ENCODE peak calls at places on chromosomes 4 and X, in nine cellular contexts. V is PC-3; P is fibroblast of mammary gland; C is GM12865; T is H9; G is astrocyte of the spinal cord; S is CD4-positive, alpha-beta T cell; Q is fibroblast of lung; E is esophagus muscularis mucosa. L is an unnamed sample.

GRCh38 chrX:115679460-115679859 is 118.5 kb downstream of the PLS3 start:
- DNase-seq in V (peak), P (peak), C (peak), T (no peak), G (peak), S (no peak), Q (peak), E (no peak), L (no peak)

GRCh38 chrX:330726-331144 is 12.1 kb upstream of the GTPBP6 start:
- DNase-seq in V (no peak), P (no peak), C (no peak), T (no peak), G (no peak), S (no peak), Q (no peak), E (no peak), L (no peak)

GRCh38 chr4:123653211-123653610 is 256.6 kb downstream of the SPRY1 start:
- DNase-seq in V (no peak), P (no peak), C (no peak), T (no peak), G (no peak), S (no peak), Q (no peak), E (no peak), L (no peak)

GRCh38 chr4:123495530-123495929 is 98.9 kb downstream of the SPRY1 start:
- DNase-seq in V (peak), P (peak), C (no peak), T (no peak), G (no peak), S (no peak), Q (no peak), E (no peak), L (no peak)

GRCh38 chr4:38231626-38232025 is 271.4 kb downstream of the PTTG2 start:
- DNase-seq in V (no peak), P (no peak), C (no peak), T (no peak), G (no peak), S (no peak), Q (no peak), E (no peak), L (no peak)

GRCh38 chr4:20682853-20683252 is 17.4 kb upstream of the PACRGL start:
- DNase-seq in V (no peak), P (no peak), C (no peak), T (no peak), G (no peak), S (no peak), Q (no peak), E (peak), L (no peak)

GRCh38 chrX:21946925-21947641 is 6.6 kb downstream of the SMS start:
- DNase-seq in V (peak), P (peak), C (no peak), T (peak), G (peak), S (no peak), Q (no peak), E (no peak), L (peak)

GRCh38 chr4:30716158-30716557 is 4.0 kb upstream of the PCDH7 start:
- DNase-seq in V (peak), P (peak), C (no peak), T (no peak), G (peak), S (no peak), Q (peak), E (no peak), L (no peak)

GRCh38 chr4:17066241-17066640 is 167.8 kb upstream of the LDB2 start:
- DNase-seq in V (no peak), P (peak), C (no peak), T (no peak), G (peak), S (no peak), Q (no peak), E (no peak), L (no peak)

GRCh38 chr4:8136972-8137710 is 21.5 kb downstream of the ABLIM2 start:
- DNase-seq in V (no peak), P (no peak), C (no peak), T (no peak), G (no peak), S (no peak), Q (no peak), E (no peak), L (no peak)

GRCh38 chr4:39096847-39097246 is 34.8 kb downstream of the KLHL5 start:
- DNase-seq in V (no peak), P (no peak), C (no peak), T (no peak), G (no peak), S (no peak), Q (no peak), E (no peak), L (no peak)

GRCh38 chr4:15444276-15444675 is 16.4 kb downstream of the C1QTNF7 start:
- DNase-seq in V (no peak), P (no peak), C (no peak), T (no peak), G (no peak), S (no peak), Q (no peak), E (peak), L (no peak)

GRCh38 chr4:131085009-131085408 is 1989.1 kb downstream of the C4orf33 start:
- DNase-seq in V (no peak), P (no peak), C (no peak), T (no peak), G (no peak), S (no peak), Q (no peak), E (no peak), L (no peak)

GRCh38 chr4:3447431-3448395 is 5.9 kb downstream of the HGFAC start:
- DNase-seq in V (no peak), P (no peak), C (no peak), T (no peak), G (no peak), S (no peak), Q (no peak), E (no peak), L (no peak)

GRCh38 chrX:110853610-110854009 is 58.0 kb upstream of the CHRDL1 start:
- DNase-seq in V (peak), P (peak), C (peak), T (peak), G (peak), S (no peak), Q (peak), E (no peak), L (no peak)

GRCh38 chrX:12910424-12910823 is 4.0 kb downstream of the TLR8 start:
- DNase-seq in V (no peak), P (no peak), C (no peak), T (no peak), G (no peak), S (no peak), Q (no peak), E (no peak), L (no peak)

GRCh38 chr4:8341691-8342090 is 72.1 kb downstream of the HTRA3 start:
- DNase-seq in V (no peak), P (no peak), C (no peak), T (no peak), G (no peak), S (no peak), Q (no peak), E (no peak), L (no peak)

GRCh38 chrX:129779747-129780146 is at the start of gene SASH3:
- DNase-seq in V (no peak), P (no peak), C (peak), T (no peak), G (no peak), S (peak), Q (no peak), E (no peak), L (no peak)

GRCh38 chr4:61517144-61517543 is 317.0 kb downstream of the ADGRL3 start:
- DNase-seq in V (no peak), P (no peak), C (no peak), T (peak), G (no peak), S (no peak), Q (no peak), E (no peak), L (no peak)

GRCh38 chr4:8332038-8332857 is 62.7 kb downstream of the HTRA3 start:
- DNase-seq in V (no peak), P (no peak), C (no peak), T (no peak), G (no peak), S (no peak), Q (no peak), E (no peak), L (no peak)

GRCh38 chrX:150767045-150767395 is 73.8 kb downstream of the MTMR1 start:
- DNase-seq in V (no peak), P (peak), C (no peak), T (no peak), G (no peak), S (no peak), Q (no peak), E (no peak), L (no peak)

GRCh38 chr4:107314156-107314555 is 278.0 kb upstream of the DKK2 start:
- DNase-seq in V (peak), P (no peak), C (no peak), T (no peak), G (no peak), S (no peak), Q (no peak), E (no peak), L (no peak)

GRCh38 chr4:101346312-101346561 is 1.1 kb downstream of the PPP3CA start:
- DNase-seq in V (no peak), P (no peak), C (no peak), T (no peak), G (no peak), S (peak), Q (no peak), E (no peak), L (no peak)

GRCh38 chr4:67403342-67403741 is 142.0 kb downstream of the CENPC start:
- DNase-seq in V (no peak), P (no peak), C (no peak), T (no peak), G (no peak), S (no peak), Q (no peak), E (no peak), L (no peak)

GRCh38 chrX:69076084-69076483 is 89.2 kb downstream of the PJA1 start:
- DNase-seq in V (no peak), P (no peak), C (no peak), T (no peak), G (no peak), S (no peak), Q (no peak), E (no peak), L (no peak)

GRCh38 chr4:180314972-180315371 is 1928.2 kb upstream of the TENM3 start:
- DNase-seq in V (no peak), P (no peak), C (peak), T (no peak), G (no peak), S (no peak), Q (no peak), E (no peak), L (no peak)

GRCh38 chrX:72308566-72309296 is 3.0 kb upstream of the CITED1 start:
- DNase-seq in V (peak), P (peak), C (no peak), T (peak), G (peak), S (no peak), Q (peak), E (no peak), L (no peak)

GRCh38 chr4:38144029-38144428 is 183.8 kb downstream of the PTTG2 start:
- DNase-seq in V (no peak), P (no peak), C (no peak), T (no peak), G (no peak), S (no peak), Q (no peak), E (no peak), L (no peak)

GRCh38 chr4:96729641-96730040 is 889.7 kb downstream of the PDHA2 start:
- DNase-seq in V (no peak), P (no peak), C (no peak), T (no peak), G (peak), S (no peak), Q (no peak), E (no peak), L (peak)

GRCh38 chr4:186131935-186132334 is 27.4 kb downstream of the FAM149A start:
- DNase-seq in V (no peak), P (no peak), C (no peak), T (no peak), G (no peak), S (no peak), Q (no peak), E (no peak), L (no peak)

GRCh38 chr4:152427971-152428370 is 107.9 kb downstream of the FBXW7 start:
- DNase-seq in V (no peak), P (peak), C (no peak), T (no peak), G (no peak), S (no peak), Q (no peak), E (no peak), L (no peak)

GRCh38 chr4:162959056-162959455 is 207.6 kb downstream of the NAF1 start:
- DNase-seq in V (peak), P (no peak), C (peak), T (peak), G (no peak), S (no peak), Q (no peak), E (no peak), L (no peak)

GRCh38 chrX:132652871-132653270 is 164.0 kb upstream of the MBNL3 start:
- DNase-seq in V (no peak), P (no peak), C (no peak), T (no peak), G (no peak), S (no peak), Q (no peak), E (no peak), L (peak)

GRCh38 chrX:3346436-3347329 is at the start of gene MXRA5:
- DNase-seq in V (no peak), P (peak), C (no peak), T (peak), G (peak), S (no peak), Q (peak), E (no peak), L (peak)

GRCh38 chr4:2333356-2333841 is 71.5 kb upstream of the MXD4 start:
- DNase-seq in V (no peak), P (no peak), C (peak), T (no peak), G (no peak), S (no peak), Q (no peak), E (peak), L (no peak)

GRCh38 chr4:130849985-130850632 is 1754.2 kb downstream of the C4orf33 start:
- DNase-seq in V (no peak), P (peak), C (no peak), T (no peak), G (peak), S (no peak), Q (peak), E (no peak), L (peak)

GRCh38 chr4:89583106-89583505 is 253.9 kb downstream of the SNCA start:
- DNase-seq in V (no peak), P (no peak), C (no peak), T (no peak), G (no peak), S (no peak), Q (no peak), E (no peak), L (no peak)

GRCh38 chrX:70087857-70088256 is 25.6 kb downstream of the OTUD6A start:
- DNase-seq in V (peak), P (peak), C (no peak), T (no peak), G (no peak), S (no peak), Q (peak), E (no peak), L (no peak)

DNA sequence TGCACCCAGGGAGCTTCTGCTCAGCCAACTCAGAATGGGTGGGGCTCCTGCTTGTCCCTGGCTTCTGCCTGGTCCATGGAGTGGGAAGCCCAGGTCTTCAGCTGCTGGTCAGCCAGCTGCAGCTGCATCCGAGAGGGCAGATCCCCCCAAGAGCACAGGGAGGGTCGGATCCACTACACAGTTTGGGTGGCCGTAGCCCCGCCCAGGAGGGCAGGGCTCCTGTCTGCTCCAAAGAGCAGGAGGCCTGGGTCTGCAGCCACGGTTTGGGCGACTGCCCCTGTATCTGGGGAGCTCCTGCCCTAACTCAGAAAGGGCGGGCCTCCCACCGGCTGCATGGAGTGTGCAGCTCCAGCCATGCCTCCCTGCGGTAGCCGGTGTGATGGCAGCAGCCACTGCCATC is 169.1 kb downstream of the TEX13A start:
- DNase-seq in V (no peak), P (no peak), C (no peak), T (peak), G (no peak), S (no peak), Q (no peak), E (no peak), L (no peak)
- TF ChIP-seq CTCF in V (no peak), P (no peak), C (no peak), T (no peak), G (no peak), S (no peak), Q (no peak), E (no peak), L (no peak)

GRCh38 chrX:118847676-118848075 is 24.1 kb downstream of the ZCCHC12 start:
- DNase-seq in V (peak), P (peak), C (peak), T (no peak), G (peak), S (no peak), Q (peak), E (no peak), L (no peak)
- TF ChIP-seq CTCF in V (peak), P (peak), C (peak), T (peak), G (peak), S (peak), Q (peak), E (peak), L (peak)

GRCh38 chr4:74320559-74321118 is 12.4 kb downstream of the EPGN start:
- DNase-seq in V (peak), P (peak), C (peak), T (peak), G (peak), S (no peak), Q (peak), E (no peak), L (peak)
- TF ChIP-seq CTCF in V (peak), P (peak), C (peak), T (peak), G (peak), S (no peak), Q (peak), E (peak), L (peak)

GRCh38 chr4:6673660-6674499 is 19.8 kb upstream of the S100P start:
- DNase-seq in V (peak), P (peak), C (peak), T (peak), G (peak), S (peak), Q (peak), E (peak), L (peak)
- TF ChIP-seq CTCF in V (no peak), P (no peak), C (no peak), T (no peak), G (no peak), S (no peak), Q (no peak), E (no peak), L (no peak)

GRCh38 chr4:116055857-116056827 is 942.7 kb upstream of the NDST4 start:
- DNase-seq in V (peak), P (peak), C (peak), T (no peak), G (peak), S (no peak), Q (peak), E (no peak), L (no peak)
- TF ChIP-seq CTCF in V (peak), P (peak), C (no peak), T (peak), G (peak), S (no peak), Q (no peak), E (no peak), L (peak)

GRCh38 chrX:154044045-154044444 is 24.3 kb upstream of the IRAK1 start:
- DNase-seq in V (no peak), P (no peak), C (no peak), T (no peak), G (no peak), S (no peak), Q (no peak), E (no peak), L (no peak)

GRCh38 chrX:154047266-154047665 is 27.6 kb upstream of the IRAK1 start:
- DNase-seq in V (no peak), P (no peak), C (no peak), T (no peak), G (peak), S (no peak), Q (no peak), E (no peak), L (peak)

GRCh38 chrX:154048398-154048797 is 28.7 kb upstream of the IRAK1 start:
- DNase-seq in V (no peak), P (no peak), C (no peak), T (no peak), G (no peak), S (no peak), Q (no peak), E (no peak), L (no peak)

GRCh38 chrX:154049209-154050112 is 29.8 kb upstream of the IRAK1 start:
- DNase-seq in V (no peak), P (no peak), C (no peak), T (no peak), G (no peak), S (no peak), Q (no peak), E (no peak), L (no peak)

GRCh38 chrX:154046262-154046771 is 26.6 kb upstream of the IRAK1 start:
- DNase-seq in V (no peak), P (peak), C (no peak), T (no peak), G (peak), S (no peak), Q (peak), E (peak), L (peak)
- TF ChIP-seq CTCF in V (no peak), P (peak), C (no peak), T (no peak), G (peak), S (no peak), Q (peak), E (no peak), L (no peak)

GRCh38 chrX:23557070-23557469 is 110.2 kb upstream of the PRDX4 start:
- DNase-seq in V (no peak), P (no peak), C (peak), T (no peak), G (no peak), S (no peak), Q (peak), E (no peak), L (no peak)

GRCh38 chrX:23554304-23554703 is 113.0 kb upstream of the PRDX4 start:
- DNase-seq in V (peak), P (peak), C (peak), T (no peak), G (peak), S (no peak), Q (peak), E (no peak), L (no peak)

DNA sequence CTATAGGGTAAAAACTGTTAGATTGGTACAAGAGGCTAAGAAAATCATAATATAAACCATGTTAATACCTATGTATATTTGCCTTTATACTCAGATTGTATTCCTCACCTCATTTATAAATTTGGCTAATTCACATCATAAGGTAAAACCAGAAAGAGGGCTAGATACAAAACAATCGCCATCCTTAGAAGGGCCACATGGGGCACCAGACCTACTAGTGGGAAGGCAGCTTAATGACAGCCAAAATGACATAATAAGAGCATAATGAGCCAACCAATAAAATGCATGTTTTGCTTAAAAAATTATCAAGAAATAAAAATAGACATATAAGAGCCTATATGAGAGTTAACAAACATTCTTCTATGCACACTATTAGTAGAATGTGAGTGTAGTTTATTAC is 107.3 kb upstream of the PRDX4 start:
- DNase-seq in V (no peak), P (no peak), C (no peak), T (no peak), G (no peak), S (no peak), Q (no peak), E (no peak), L (no peak)
- TF ChIP-seq CTCF in V (peak), P (peak), C (no peak), T (peak), G (no peak), S (no peak), Q (no peak), E (no peak), L (no peak)